ENCODE peak calls at places on chromosomes 13 and 19, in four cellular contexts. R is cardiac muscle cell, C is left ventricle myocardium inferior, P is adrenal gland. M is an unnamed sample.

GRCh38 chr13:113562085-113562749 is 22.3 kb upstream of the TFDP1 start:
- DNase-seq in R (peak; percentile 84), P (peak; percentile 57), C (peak; percentile 52), M (peak; percentile 86)

GRCh38 chr13:98272549-98272948 is 95.5 kb upstream of the RNF113B start:
- DNase-seq in C (no peak), R (no peak), P (no peak), M (peak; percentile 29)

GRCh38 chr13:95115525-95115924 is 185.7 kb downstream of the ABCC4 start:
- DNase-seq in P (no peak), C (no peak), R (no peak), M (no peak)

GRCh38 chr13:51714663-51715168 is 89.2 kb downstream of the DHRS12 start:
- DNase-seq in R (no peak), P (no peak), C (no peak), M (no peak)

GRCh38 chr19:1773173-1773572 is 19.9 kb downstream of the ONECUT3 start:
- DNase-seq in R (no peak), P (no peak), C (no peak), M (peak; percentile 45)

GRCh38 chr13:39484506-39485313 is 118.3 kb downstream of the LHFPL6 start:
- DNase-seq in P (no peak), R (no peak), C (no peak), M (no peak)

GRCh38 chr13:73465629-73465974 is 406.8 kb downstream of the KLF5 start:
- DNase-seq in R (no peak), C (no peak), P (no peak), M (no peak)

GRCh38 chr19:34209726-34210125 is 37.4 kb downstream of the LSM14A start:
- DNase-seq in R (no peak), P (no peak), C (no peak), M (no peak)

GRCh38 chr13:80441968-80442367 is 101.0 kb upstream of the SPRY2 start:
- DNase-seq in C (no peak), R (no peak), P (no peak), M (no peak)

GRCh38 chr19:38277549-38277948 is 13.2 kb downstream of the SPINT2 start:
- DNase-seq in C (no peak), R (no peak), P (no peak), M (no peak)

GRCh38 chr13:48634631-48635030 is 19.1 kb upstream of the CYSLTR2 start:
- DNase-seq in R (no peak), P (no peak), C (no peak), M (no peak)

GRCh38 chr13:108223850-108224503 is 5.8 kb downstream of the ABHD13 start:
- DNase-seq in C (no peak), R (no peak), P (no peak), M (no peak)

GRCh38 chr13:51738226-51738905 is 65.6 kb downstream of the DHRS12 start:
- DNase-seq in C (no peak), P (no peak), R (no peak), M (no peak)

GRCh38 chr13:65378943-65379519 is 1851.1 kb downstream of the PCDH9 start:
- DNase-seq in P (no peak), C (no peak), R (no peak), M (no peak)

GRCh38 chr19:56896041-56896440 is 55.5 kb upstream of the PEG3 start:
- DNase-seq in C (no peak), R (no peak), P (no peak), M (peak; percentile 84)
- H3K9me3 ChIP-seq in C (no peaks in the 10 kb centered on the region), R (peaks cover 5% of the 10 kb centered on the region), P (no peaks in the 10 kb centered on the region), M (no peaks in the 10 kb centered on the region)

DNA sequence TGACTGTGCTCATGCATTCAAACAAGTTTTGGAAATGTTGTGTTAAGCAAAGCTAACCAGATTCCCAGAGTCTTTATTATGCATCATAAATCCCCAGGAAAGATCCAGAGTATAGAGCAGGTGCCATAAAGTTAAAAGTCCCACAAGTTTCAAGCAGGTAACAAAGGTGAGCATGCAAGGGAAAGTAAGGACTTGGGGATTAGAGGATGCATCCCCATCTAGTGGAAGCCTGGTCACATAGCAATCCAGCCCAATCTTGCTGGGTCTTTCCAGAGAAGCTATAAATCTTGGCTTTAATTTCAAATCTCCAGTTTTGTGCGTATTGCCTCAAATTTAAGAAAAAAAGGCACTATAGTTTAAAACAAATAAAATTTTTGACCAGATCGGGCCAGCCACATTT is 72.7 kb downstream of the ZNF254 start:
- DNase-seq in P (no peak), C (no peak), R (no peak), M (no peak)
- H3K9me3 ChIP-seq in P (no peaks in the 10 kb centered on the region), C (peaks cover 94% of the 10 kb centered on the region), R (no peaks in the 10 kb centered on the region), M (peaks cover 5% of the 10 kb centered on the region)

GRCh38 chr19:36330226-36330625 is 48.8 kb downstream of the ZFP14 start:
- DNase-seq in P (no peak), R (no peak), C (no peak), M (no peak)
- H3K9me3 ChIP-seq in P (no peaks in the 10 kb centered on the region), R (no peaks in the 10 kb centered on the region), C (no peaks in the 10 kb centered on the region), M (peaks cover 5% of the 10 kb centered on the region)

GRCh38 chr19:43914051-43914450 is 21.0 kb downstream of the ZNF45 start:
- DNase-seq in C (no peak), P (no peak), R (no peak), M (no peak)
- H3K9me3 ChIP-seq in C (peaks cover 100% of the 10 kb centered on the region), P (peaks cover 16% of the 10 kb centered on the region), R (peaks cover 8% of the 10 kb centered on the region), M (peaks cover 24% of the 10 kb centered on the region)

DNA sequence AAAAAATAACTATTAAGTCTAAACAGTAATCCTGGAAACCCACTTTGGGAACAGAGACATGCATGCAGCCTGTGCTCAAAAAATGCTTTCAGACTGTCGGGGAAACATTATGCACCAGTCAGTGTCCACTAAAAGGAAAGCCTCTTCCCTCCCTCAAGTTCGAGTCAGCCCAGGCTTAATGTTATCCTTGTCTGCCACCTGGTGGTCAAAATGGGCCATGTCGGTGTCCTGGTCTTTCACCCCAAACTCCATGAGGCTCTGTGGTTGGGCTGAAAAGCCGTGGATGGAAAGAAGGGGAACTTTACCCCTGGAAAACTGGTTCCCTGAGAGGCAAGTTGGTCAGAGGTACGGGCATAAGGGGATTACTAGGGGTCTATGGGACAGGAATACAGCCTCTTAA is 88.4 kb upstream of the ZNF492 start:
- DNase-seq in R (no peak), C (peak; percentile 22), P (peak; percentile 26), M (peak; percentile 41)
- H3K9me3 ChIP-seq in R (no peaks in the 10 kb centered on the region), C (peaks cover 26% of the 10 kb centered on the region), P (no peaks in the 10 kb centered on the region), M (no peaks in the 10 kb centered on the region)

DNA sequence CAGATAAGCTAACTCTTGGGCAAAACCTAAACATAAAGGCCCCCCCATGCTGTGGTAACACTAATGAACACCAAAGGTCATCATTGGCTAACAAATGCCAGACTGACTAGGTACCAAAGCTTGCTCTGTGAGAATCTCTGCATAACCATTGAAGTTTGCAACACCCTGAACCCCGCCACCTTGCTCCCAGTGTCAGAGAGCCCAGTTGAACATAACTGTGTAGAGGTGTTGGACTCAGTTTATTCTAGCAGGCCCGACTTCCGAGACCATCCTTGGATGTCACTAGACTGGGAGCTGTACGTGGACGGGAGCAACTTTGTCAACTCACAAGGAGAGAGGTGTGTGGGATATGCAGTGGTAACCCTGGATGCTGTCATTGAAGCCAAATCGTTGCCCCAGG is 602.2 kb downstream of the UQCRFS1 start:
- DNase-seq in R (no peak), P (no peak), C (no peak), M (no peak)
- H3K9me3 ChIP-seq in R (no peaks in the 10 kb centered on the region), P (no peaks in the 10 kb centered on the region), C (peaks cover 37% of the 10 kb centered on the region), M (no peaks in the 10 kb centered on the region)